ENCODE peak calls at places on chromosome 12, in four cellular contexts. One of them, this sample, is unnamed. For H3K4me1, the result is how much of the 10 kb centered on the place peaks cover.

GRCh38 chr12:63915105-63915830 is 70.8 kb downstream of the SRGAP1 start:
- DNase-seq in esophagus muscularis mucosa: no peak
- DNase-seq in ovary: no peak
- DNase-seq in uterus: no peak
- DNase-seq in this sample: no peak

GRCh38 chr12:43060738-43061137 is 471.2 kb upstream of the PRICKLE1 start:
- DNase-seq in uterus: no peak
- DNase-seq in ovary: no peak
- DNase-seq in esophagus muscularis mucosa: no peak
- DNase-seq in this sample: no peak

GRCh38 chr12:25387136-25388050 is 136.7 kb upstream of the KRAS start:
- DNase-seq in ovary: peak
- DNase-seq in uterus: peak
- DNase-seq in esophagus muscularis mucosa: peak
- DNase-seq in this sample: peak

GRCh38 chr12:26150737-26151450 is 26.1 kb upstream of the BHLHE41 start:
- DNase-seq in ovary: no peak
- DNase-seq in uterus: no peak
- DNase-seq in esophagus muscularis mucosa: no peak
- DNase-seq in this sample: no peak

GRCh38 chr12:6306599-6307220 is 3.8 kb upstream of the PLEKHG6 start:
- DNase-seq in ovary: no peak
- DNase-seq in uterus: no peak
- DNase-seq in esophagus muscularis mucosa: no peak
- DNase-seq in this sample: no peak

GRCh38 chr12:12999959-13000615 is at the start of gene HEBP1:
- DNase-seq in uterus: peak
- DNase-seq in ovary: peak
- DNase-seq in esophagus muscularis mucosa: peak
- DNase-seq in this sample: peak

GRCh38 chr12:19282133-19282532 is 152.6 kb downstream of the PLEKHA5 start:
- DNase-seq in ovary: no peak
- DNase-seq in uterus: no peak
- DNase-seq in esophagus muscularis mucosa: no peak
- DNase-seq in this sample: no peak

GRCh38 chr12:2955888-2956287 is 3.3 kb upstream of the TEAD4 start:
- DNase-seq in uterus: no peak
- DNase-seq in ovary: no peak
- DNase-seq in esophagus muscularis mucosa: no peak
- DNase-seq in this sample: no peak

GRCh38 chr12:6647083-6647604 is at the start of gene ACRBP:
- DNase-seq in esophagus muscularis mucosa: no peak
- DNase-seq in uterus: peak
- DNase-seq in ovary: peak
- DNase-seq in this sample: peak

GRCh38 chr12:46402861-46403731 is 30.5 kb upstream of the SLC38A2 start:
- DNase-seq in uterus: no peak
- DNase-seq in ovary: no peak
- DNase-seq in esophagus muscularis mucosa: no peak
- DNase-seq in this sample: no peak

GRCh38 chr12:50258167-50258551 is 25.2 kb downstream of the LIMA1 start:
- DNase-seq in uterus: no peak
- DNase-seq in esophagus muscularis mucosa: no peak
- DNase-seq in ovary: no peak
- DNase-seq in this sample: peak

GRCh38 chr12:87991483-87991882 is 37.7 kb downstream of the C12orf50 start:
- DNase-seq in uterus: no peak
- DNase-seq in esophagus muscularis mucosa: no peak
- DNase-seq in ovary: no peak
- DNase-seq in this sample: no peak

GRCh38 chr12:61367281-61367785 is 892.9 kb upstream of the USP15 start:
- DNase-seq in uterus: no peak
- DNase-seq in ovary: no peak
- DNase-seq in esophagus muscularis mucosa: no peak
- DNase-seq in this sample: no peak

GRCh38 chr12:81450920-81451739 is 308.0 kb downstream of the PPFIA2 start:
- DNase-seq in ovary: no peak
- DNase-seq in esophagus muscularis mucosa: no peak
- DNase-seq in uterus: no peak
- DNase-seq in this sample: no peak

GRCh38 chr12:120588371-120588770 is 7.2 kb upstream of the POP5 start:
- DNase-seq in ovary: no peak
- DNase-seq in uterus: no peak
- DNase-seq in esophagus muscularis mucosa: no peak
- DNase-seq in this sample: no peak

GRCh38 chr12:107277850-107278249 is 184.5 kb upstream of the CRY1 start:
- DNase-seq in uterus: no peak
- DNase-seq in esophagus muscularis mucosa: no peak
- DNase-seq in ovary: no peak
- DNase-seq in this sample: no peak

GRCh38 chr12:93922583-93923006 is 225.8 kb upstream of the PLXNC1 start:
- DNase-seq in uterus: no peak
- DNase-seq in ovary: no peak
- DNase-seq in esophagus muscularis mucosa: no peak
- DNase-seq in this sample: no peak

GRCh38 chr12:115577401-115577800 is 700.1 kb downstream of the MED13L start:
- DNase-seq in ovary: no peak
- DNase-seq in uterus: no peak
- DNase-seq in esophagus muscularis mucosa: no peak
- DNase-seq in this sample: no peak

GRCh38 chr12:30694412-30694955 is 1.2 kb downstream of the IPO8 start:
- DNase-seq in esophagus muscularis mucosa: no peak
- DNase-seq in uterus: no peak
- DNase-seq in ovary: no peak
- DNase-seq in this sample: no peak

GRCh38 chr12:69984216-69984615 is 159.2 kb downstream of the MYRFL start:
- DNase-seq in ovary: no peak
- DNase-seq in uterus: no peak
- DNase-seq in esophagus muscularis mucosa: no peak
- DNase-seq in this sample: no peak

DNA sequence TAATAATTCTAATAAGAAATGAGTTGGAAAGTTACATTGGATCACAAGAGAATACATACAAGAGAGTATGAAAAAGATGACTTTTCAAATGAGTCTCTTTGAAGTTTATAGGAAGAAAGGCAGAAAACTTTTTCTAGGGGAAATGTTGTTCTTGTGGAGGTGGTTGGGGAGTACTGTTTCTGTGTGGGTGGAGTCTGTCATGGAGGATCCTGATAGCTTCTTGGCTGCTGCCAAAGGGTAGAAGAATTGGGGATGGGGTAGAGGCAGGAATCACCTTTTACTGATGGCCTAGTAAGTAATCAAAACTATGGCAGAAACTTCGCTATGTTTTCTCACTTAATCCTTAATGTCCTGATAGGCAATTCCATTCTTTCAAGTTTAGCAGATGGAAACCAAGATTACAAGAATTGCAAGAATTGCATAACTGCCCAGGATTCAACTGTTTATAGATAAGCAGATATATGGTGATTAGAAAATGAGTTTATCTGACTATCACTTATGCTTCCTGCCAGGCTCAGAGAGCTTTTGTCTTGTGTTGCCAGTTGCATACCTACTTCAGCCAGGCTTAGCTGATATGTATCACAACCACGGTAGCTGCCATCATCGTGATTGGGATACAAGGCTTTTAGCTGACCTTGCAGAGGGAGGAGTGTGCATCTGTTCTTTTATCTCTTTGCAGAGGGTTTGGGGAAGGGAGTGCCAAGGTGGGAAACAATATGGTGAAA is 463.9 kb downstream of the TMTC2 start:
- DNase-seq in esophagus muscularis mucosa: no peak
- DNase-seq in uterus: no peak
- DNase-seq in ovary: no peak
- DNase-seq in this sample: no peak
- TF ChIP-seq POLR2A in esophagus muscularis mucosa: no peak
- TF ChIP-seq POLR2A in uterus: no peak
- TF ChIP-seq POLR2A in ovary: no peak
- TF ChIP-seq POLR2A in this sample: no peak

DNA sequence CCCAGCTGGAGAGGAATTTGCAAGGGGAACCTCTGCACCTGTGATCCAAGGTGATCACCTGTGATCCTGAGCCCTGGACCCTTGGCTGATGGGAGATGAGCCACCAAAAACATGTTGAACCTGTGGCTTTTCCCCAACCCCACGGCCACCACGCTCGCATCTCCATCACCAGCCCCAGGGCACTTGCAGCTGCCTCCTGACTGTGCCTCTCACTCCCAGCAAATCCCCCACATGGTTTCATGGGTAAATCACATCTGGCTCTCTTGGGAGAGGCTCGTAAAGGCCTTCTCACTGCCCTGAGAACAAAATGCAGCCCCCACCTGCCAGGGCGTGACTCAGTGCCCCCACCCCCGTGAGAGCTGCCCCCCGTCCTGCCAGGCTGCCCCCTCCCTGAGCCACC is 76.0 kb downstream of the RFLNA start:
- DNase-seq in uterus: no peak
- DNase-seq in ovary: no peak
- DNase-seq in esophagus muscularis mucosa: no peak
- DNase-seq in this sample: no peak
- H3K27ac ChIP-seq in uterus: peak
- H3K27ac ChIP-seq in ovary: no peak
- H3K27ac ChIP-seq in esophagus muscularis mucosa: peak
- H3K27ac ChIP-seq in this sample: peak

DNA sequence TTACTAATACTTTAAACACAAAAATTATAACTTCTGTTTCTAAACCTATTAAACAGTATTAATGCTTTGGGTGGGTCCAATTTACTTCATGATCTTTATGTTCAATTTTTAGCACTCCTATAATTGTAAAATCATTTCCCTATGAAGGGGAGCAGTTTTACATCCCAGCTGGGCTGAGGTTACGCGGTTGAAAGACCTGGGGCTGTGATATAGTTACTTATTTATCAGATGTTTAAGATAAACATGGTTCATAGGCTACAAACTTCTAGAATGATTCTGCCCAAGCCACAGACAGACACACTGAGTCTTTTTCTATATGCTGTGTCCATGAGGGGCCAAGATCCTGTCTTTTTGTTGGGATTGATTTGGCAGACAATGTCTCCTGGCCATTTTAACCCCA is 44.4 kb downstream of the DYRK2 start:
- DNase-seq in ovary: no peak
- DNase-seq in uterus: no peak
- DNase-seq in esophagus muscularis mucosa: no peak
- DNase-seq in this sample: no peak
- H3K4me1 ChIP-seq in ovary: under half
- H3K4me1 ChIP-seq in uterus: under half
- H3K4me1 ChIP-seq in esophagus muscularis mucosa: under half
- H3K4me1 ChIP-seq in this sample: under half

GRCh38 chr12:45343269-45344051 is 127.6 kb downstream of the ANO6 start:
- DNase-seq in esophagus muscularis mucosa: no peak
- DNase-seq in uterus: no peak
- DNase-seq in ovary: no peak
- DNase-seq in this sample: no peak

GRCh38 chr12:45338272-45338671 is 122.4 kb downstream of the ANO6 start:
- DNase-seq in uterus: no peak
- DNase-seq in esophagus muscularis mucosa: no peak
- DNase-seq in ovary: no peak
- DNase-seq in this sample: no peak

GRCh38 chr12:45339035-45339434 is 123.1 kb downstream of the ANO6 start:
- DNase-seq in uterus: no peak
- DNase-seq in esophagus muscularis mucosa: no peak
- DNase-seq in ovary: no peak
- DNase-seq in this sample: no peak

GRCh38 chr12:45342848-45343247 is 127.0 kb downstream of the ANO6 start:
- DNase-seq in uterus: no peak
- DNase-seq in esophagus muscularis mucosa: no peak
- DNase-seq in ovary: no peak
- DNase-seq in this sample: no peak

GRCh38 chr12:45342171-45342570 is 126.3 kb downstream of the ANO6 start:
- DNase-seq in esophagus muscularis mucosa: no peak
- DNase-seq in uterus: no peak
- DNase-seq in ovary: no peak
- DNase-seq in this sample: no peak
- TF ChIP-seq POLR2A in esophagus muscularis mucosa: no peak
- TF ChIP-seq POLR2A in uterus: no peak
- TF ChIP-seq POLR2A in ovary: no peak
- TF ChIP-seq POLR2A in this sample: no peak

DNA sequence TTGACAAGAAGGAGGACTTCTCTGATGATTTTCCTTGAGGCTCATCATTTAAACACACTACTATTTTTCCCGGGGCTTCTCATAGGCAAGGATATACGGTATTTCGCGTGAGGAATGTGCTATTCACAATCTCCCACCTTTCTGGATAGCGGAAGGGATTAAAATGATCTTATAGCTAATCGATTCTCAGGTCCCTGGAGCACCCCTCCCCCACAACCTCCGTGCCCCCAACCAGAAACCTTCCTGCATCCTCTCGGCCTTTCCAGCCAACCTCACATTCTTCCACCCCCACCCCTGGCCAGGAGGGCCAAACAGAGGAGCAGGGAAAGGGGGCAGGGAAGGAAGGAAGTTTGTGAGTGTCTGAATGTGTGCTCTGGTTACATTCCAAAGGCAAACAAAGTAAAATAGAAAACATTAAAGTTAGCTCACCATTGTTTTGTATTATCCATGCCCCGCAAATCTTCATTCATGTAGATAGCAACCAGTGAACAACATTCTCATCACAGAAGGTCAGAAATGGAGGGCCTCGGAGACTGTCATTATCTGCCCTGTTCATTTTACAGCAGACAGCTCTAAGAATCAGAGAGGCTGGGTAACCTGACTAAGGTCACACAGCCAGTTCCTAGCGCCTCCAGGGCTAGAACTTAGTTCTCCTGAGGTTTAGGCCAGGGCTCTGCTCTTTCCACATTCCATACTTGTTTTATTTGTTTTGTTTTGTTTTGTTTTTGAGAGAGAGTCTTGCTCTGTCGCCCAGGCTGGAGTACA is 138.5 kb upstream of the CCND2 start:
- DNase-seq in esophagus muscularis mucosa: no peak
- DNase-seq in ovary: no peak
- DNase-seq in uterus: no peak
- DNase-seq in this sample: no peak
- H3K27ac ChIP-seq in esophagus muscularis mucosa: no peak
- H3K27ac ChIP-seq in ovary: no peak
- H3K27ac ChIP-seq in uterus: no peak
- H3K27ac ChIP-seq in this sample: no peak

DNA sequence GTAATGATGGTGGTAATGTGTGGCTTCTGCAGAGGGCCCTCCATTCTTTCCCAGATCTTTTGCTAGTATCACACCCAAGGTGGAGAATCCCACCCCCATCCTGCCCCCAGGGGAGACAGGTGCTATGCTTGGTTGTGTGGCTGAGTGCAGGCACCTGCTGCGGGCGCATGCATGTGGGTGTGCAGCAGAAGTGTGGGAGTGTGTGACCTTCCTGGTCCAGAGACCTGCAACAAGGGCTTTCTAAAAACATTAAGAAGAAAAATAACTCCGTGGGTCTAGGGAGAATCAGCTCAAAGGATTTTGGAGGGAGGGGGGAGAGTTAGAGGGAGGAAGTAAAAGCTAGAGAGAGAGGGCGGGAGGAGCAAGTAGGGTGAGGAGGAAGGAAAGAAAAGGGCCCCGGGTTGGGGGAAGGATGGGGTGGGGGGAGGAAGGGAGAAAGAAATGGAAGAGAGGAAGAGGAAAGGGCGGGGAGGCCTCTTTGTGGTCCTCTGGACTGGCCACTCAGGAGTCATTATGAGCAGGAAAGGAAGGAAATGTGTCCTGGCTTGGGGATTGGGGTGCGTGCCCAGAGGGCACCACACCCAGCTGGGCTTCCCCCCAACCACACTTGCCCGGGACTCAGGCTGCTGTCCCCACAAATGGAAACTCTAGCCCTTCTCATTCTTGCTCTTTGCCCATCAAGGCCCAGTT is 3.0 kb upstream of the FIGNL2 start:
- DNase-seq in uterus: no peak
- DNase-seq in ovary: no peak
- DNase-seq in esophagus muscularis mucosa: no peak
- DNase-seq in this sample: peak
- H3K4me1 ChIP-seq in uterus: under half
- H3K4me1 ChIP-seq in ovary: under half
- H3K4me1 ChIP-seq in esophagus muscularis mucosa: half or more
- H3K4me1 ChIP-seq in this sample: under half

This sample was measured in gastrocnemius medialis.